ENCODE peak calls at places on chromosomes 13 and 19, in seven cellular contexts. One of them, this sample, is unnamed.

GRCh38 chr19:17775245-17775927 is 19.6 kb upstream of the B3GNT3 start:
- DNase-seq in DMS 273 treated with DMSO at 0.1 percent for 48 hours: no peak
- DNase-seq in omental fat pad: peak; percentile 43
- DNase-seq in coronary artery: no peak
- DNase-seq in fibroblast of the conjunctiva: no peak
- DNase-seq in activated naive CD8-positive, alpha-beta T cell treated with anti-CD3 and anti-CD28 coated beads for 36 hours: no peak
- DNase-seq in NCI-H2029: no peak
- DNase-seq in this sample: no peak

GRCh38 chr13:90683711-90684131 is 663.8 kb upstream of the MIR17HG start:
- DNase-seq in NCI-H2029: no peak
- DNase-seq in coronary artery: no peak
- DNase-seq in activated naive CD8-positive, alpha-beta T cell treated with anti-CD3 and anti-CD28 coated beads for 36 hours: no peak
- DNase-seq in omental fat pad: no peak
- DNase-seq in fibroblast of the conjunctiva: no peak
- DNase-seq in DMS 273 treated with DMSO at 0.1 percent for 48 hours: no peak
- DNase-seq in this sample: no peak

GRCh38 chr13:31421756-31422155 is 222.0 kb downstream of the B3GLCT start:
- DNase-seq in DMS 273 treated with DMSO at 0.1 percent for 48 hours: no peak
- DNase-seq in coronary artery: no peak
- DNase-seq in activated naive CD8-positive, alpha-beta T cell treated with anti-CD3 and anti-CD28 coated beads for 36 hours: no peak
- DNase-seq in omental fat pad: no peak
- DNase-seq in fibroblast of the conjunctiva: no peak
- DNase-seq in NCI-H2029: no peak
- DNase-seq in this sample: no peak

GRCh38 chr13:87376081-87376480 is 295.1 kb upstream of the SLITRK5 start:
- DNase-seq in DMS 273 treated with DMSO at 0.1 percent for 48 hours: no peak
- DNase-seq in omental fat pad: no peak
- DNase-seq in fibroblast of the conjunctiva: no peak
- DNase-seq in coronary artery: no peak
- DNase-seq in activated naive CD8-positive, alpha-beta T cell treated with anti-CD3 and anti-CD28 coated beads for 36 hours: no peak
- DNase-seq in NCI-H2029: no peak
- DNase-seq in this sample: no peak

GRCh38 chr13:36325912-36326311 is 20.3 kb downstream of the SPART start:
- DNase-seq in DMS 273 treated with DMSO at 0.1 percent for 48 hours: no peak
- DNase-seq in omental fat pad: no peak
- DNase-seq in NCI-H2029: no peak
- DNase-seq in activated naive CD8-positive, alpha-beta T cell treated with anti-CD3 and anti-CD28 coated beads for 36 hours: no peak
- DNase-seq in coronary artery: no peak
- DNase-seq in fibroblast of the conjunctiva: no peak
- DNase-seq in this sample: no peak

GRCh38 chr13:111937763-111938375 is 129.1 kb upstream of the SOX1 start:
- DNase-seq in NCI-H2029: peak; percentile 3
- DNase-seq in coronary artery: no peak
- DNase-seq in fibroblast of the conjunctiva: no peak
- DNase-seq in omental fat pad: no peak
- DNase-seq in DMS 273 treated with DMSO at 0.1 percent for 48 hours: no peak
- DNase-seq in activated naive CD8-positive, alpha-beta T cell treated with anti-CD3 and anti-CD28 coated beads for 36 hours: no peak
- DNase-seq in this sample: no peak

GRCh38 chr13:75326173-75327131 is 155.5 kb downstream of the TBC1D4 start:
- DNase-seq in omental fat pad: no peak
- DNase-seq in NCI-H2029: no peak
- DNase-seq in DMS 273 treated with DMSO at 0.1 percent for 48 hours: no peak
- DNase-seq in coronary artery: no peak
- DNase-seq in fibroblast of the conjunctiva: no peak
- DNase-seq in activated naive CD8-positive, alpha-beta T cell treated with anti-CD3 and anti-CD28 coated beads for 36 hours: peak; percentile 68
- DNase-seq in this sample: no peak

GRCh38 chr13:94658926-94659649 is 53.3 kb downstream of the SOX21 start:
- DNase-seq in activated naive CD8-positive, alpha-beta T cell treated with anti-CD3 and anti-CD28 coated beads for 36 hours: no peak
- DNase-seq in DMS 273 treated with DMSO at 0.1 percent for 48 hours: no peak
- DNase-seq in coronary artery: no peak
- DNase-seq in fibroblast of the conjunctiva: no peak
- DNase-seq in omental fat pad: no peak
- DNase-seq in NCI-H2029: no peak
- DNase-seq in this sample: no peak

GRCh38 chr13:50645092-50645491 is 198.4 kb downstream of the DLEU7 start:
- DNase-seq in DMS 273 treated with DMSO at 0.1 percent for 48 hours: no peak
- DNase-seq in coronary artery: no peak
- DNase-seq in activated naive CD8-positive, alpha-beta T cell treated with anti-CD3 and anti-CD28 coated beads for 36 hours: no peak
- DNase-seq in NCI-H2029: no peak
- DNase-seq in omental fat pad: no peak
- DNase-seq in fibroblast of the conjunctiva: no peak
- DNase-seq in this sample: no peak

GRCh38 chr13:40186041-40186440 is 480.4 kb downstream of the FOXO1 start:
- DNase-seq in fibroblast of the conjunctiva: no peak
- DNase-seq in activated naive CD8-positive, alpha-beta T cell treated with anti-CD3 and anti-CD28 coated beads for 36 hours: no peak
- DNase-seq in DMS 273 treated with DMSO at 0.1 percent for 48 hours: no peak
- DNase-seq in NCI-H2029: no peak
- DNase-seq in coronary artery: no peak
- DNase-seq in omental fat pad: no peak
- DNase-seq in this sample: no peak

GRCh38 chr19:5048727-5049553 is 80.0 kb downstream of the KDM4B start:
- DNase-seq in activated naive CD8-positive, alpha-beta T cell treated with anti-CD3 and anti-CD28 coated beads for 36 hours: no peak
- DNase-seq in NCI-H2029: no peak
- DNase-seq in fibroblast of the conjunctiva: no peak
- DNase-seq in omental fat pad: no peak
- DNase-seq in DMS 273 treated with DMSO at 0.1 percent for 48 hours: no peak
- DNase-seq in coronary artery: peak; percentile 87
- DNase-seq in this sample: peak; percentile 84

GRCh38 chr13:50224534-50224933 is 209.3 kb downstream of the KCNRG start:
- DNase-seq in DMS 273 treated with DMSO at 0.1 percent for 48 hours: no peak
- DNase-seq in fibroblast of the conjunctiva: peak; percentile 22
- DNase-seq in activated naive CD8-positive, alpha-beta T cell treated with anti-CD3 and anti-CD28 coated beads for 36 hours: peak; percentile 23
- DNase-seq in coronary artery: no peak
- DNase-seq in NCI-H2029: no peak
- DNase-seq in omental fat pad: no peak
- DNase-seq in this sample: no peak

GRCh38 chr13:114151565-114152284 is 19.3 kb upstream of the RASA3 start:
- DNase-seq in activated naive CD8-positive, alpha-beta T cell treated with anti-CD3 and anti-CD28 coated beads for 36 hours: peak; percentile 63
- DNase-seq in NCI-H2029: peak; percentile 59
- DNase-seq in omental fat pad: no peak
- DNase-seq in DMS 273 treated with DMSO at 0.1 percent for 48 hours: no peak
- DNase-seq in fibroblast of the conjunctiva: no peak
- DNase-seq in coronary artery: peak; percentile 55
- DNase-seq in this sample: no peak

GRCh38 chr19:51142119-51142518 is at the start of gene SIGLEC7:
- DNase-seq in NCI-H2029: no peak
- DNase-seq in activated naive CD8-positive, alpha-beta T cell treated with anti-CD3 and anti-CD28 coated beads for 36 hours: no peak
- DNase-seq in DMS 273 treated with DMSO at 0.1 percent for 48 hours: no peak
- DNase-seq in omental fat pad: no peak
- DNase-seq in coronary artery: peak; percentile 69
- DNase-seq in fibroblast of the conjunctiva: no peak
- DNase-seq in this sample: no peak

GRCh38 chr13:66296328-66296727 is 933.8 kb downstream of the PCDH9 start:
- DNase-seq in coronary artery: no peak
- DNase-seq in NCI-H2029: no peak
- DNase-seq in DMS 273 treated with DMSO at 0.1 percent for 48 hours: no peak
- DNase-seq in omental fat pad: no peak
- DNase-seq in fibroblast of the conjunctiva: no peak
- DNase-seq in activated naive CD8-positive, alpha-beta T cell treated with anti-CD3 and anti-CD28 coated beads for 36 hours: no peak
- DNase-seq in this sample: no peak

GRCh38 chr13:33870046-33870668 is 52.2 kb downstream of the RFC3 start:
- DNase-seq in DMS 273 treated with DMSO at 0.1 percent for 48 hours: no peak
- DNase-seq in activated naive CD8-positive, alpha-beta T cell treated with anti-CD3 and anti-CD28 coated beads for 36 hours: no peak
- DNase-seq in omental fat pad: no peak
- DNase-seq in coronary artery: no peak
- DNase-seq in NCI-H2029: peak; percentile 58
- DNase-seq in fibroblast of the conjunctiva: no peak
- DNase-seq in this sample: peak; percentile 11

GRCh38 chr19:39307822-39308530 is 11.8 kb downstream of the IFNL1 start:
- DNase-seq in coronary artery: no peak
- DNase-seq in DMS 273 treated with DMSO at 0.1 percent for 48 hours: no peak
- DNase-seq in activated naive CD8-positive, alpha-beta T cell treated with anti-CD3 and anti-CD28 coated beads for 36 hours: no peak
- DNase-seq in NCI-H2029: no peak
- DNase-seq in fibroblast of the conjunctiva: no peak
- DNase-seq in omental fat pad: no peak
- DNase-seq in this sample: no peak

GRCh38 chr13:50801087-50801931 is 42.2 kb downstream of the DLEU7 start:
- DNase-seq in coronary artery: no peak
- DNase-seq in NCI-H2029: peak; percentile 2
- DNase-seq in fibroblast of the conjunctiva: peak; percentile 67
- DNase-seq in DMS 273 treated with DMSO at 0.1 percent for 48 hours: no peak
- DNase-seq in activated naive CD8-positive, alpha-beta T cell treated with anti-CD3 and anti-CD28 coated beads for 36 hours: peak; percentile 45
- DNase-seq in omental fat pad: no peak
- DNase-seq in this sample: peak; percentile 72

GRCh38 chr19:18637644-18638630 is 1.1 kb downstream of the KLHL26 start:
- DNase-seq in activated naive CD8-positive, alpha-beta T cell treated with anti-CD3 and anti-CD28 coated beads for 36 hours: no peak
- DNase-seq in NCI-H2029: peak; percentile 63
- DNase-seq in fibroblast of the conjunctiva: no peak
- DNase-seq in omental fat pad: no peak
- DNase-seq in DMS 273 treated with DMSO at 0.1 percent for 48 hours: no peak
- DNase-seq in coronary artery: peak; percentile 71
- DNase-seq in this sample: no peak

GRCh38 chr19:49952475-49952829 is 8.5 kb downstream of the SIGLEC11 start:
- DNase-seq in omental fat pad: no peak
- DNase-seq in DMS 273 treated with DMSO at 0.1 percent for 48 hours: no peak
- DNase-seq in coronary artery: no peak
- DNase-seq in activated naive CD8-positive, alpha-beta T cell treated with anti-CD3 and anti-CD28 coated beads for 36 hours: no peak
- DNase-seq in NCI-H2029: no peak
- DNase-seq in fibroblast of the conjunctiva: no peak
- DNase-seq in this sample: no peak